ENCODE peak calls at places on chromosome 12, in seven cellular contexts. M is adrenal gland; H is heart left ventricle; D is A549; J is testis; I is psoas muscle; P is CD8-positive, alpha-beta memory T cell. R is an unnamed sample.
A peak's percentile ranks its signal among the peaks of the same experiment; 100 is the strongest.

GRCh38 chr12:132873724-132874123 is 13.7 kb downstream of the CHFR start:
- DNase-seq in I (no peak), D (no peak), J (no peak), P (no peak), M (no peak), H (no peak), R (no peak)

GRCh38 chr12:109458771-109459208 is 18.3 kb downstream of the KCTD10 start:
- DNase-seq in M (no peak), P (no peak), I (no peak), D (no peak), H (no peak), J (no peak), R (no peak)

GRCh38 chr12:78760906-78761305 is 103.7 kb upstream of the SYT1 start:
- DNase-seq in P (no peak), H (no peak), M (no peak), D (no peak), J (no peak), I (no peak), R (no peak)

GRCh38 chr12:27780612-27781408 is 774 bp upstream of the MANSC4 start:
- DNase-seq in I (peak; percentile 24), P (peak; percentile 6), M (peak; percentile 36), J (peak; percentile 87), D (peak; percentile 27), H (no peak), R (peak; percentile 33)

GRCh38 chr12:54126696-54127537 is 61.9 kb downstream of the SMUG1 start:
- DNase-seq in I (peak; percentile 76), D (no peak), P (no peak), M (peak; percentile 71), H (peak; percentile 82), J (peak; percentile 64), R (no peak)

GRCh38 chr12:126572170-126572569 is 1506.9 kb downstream of the AACS start:
- DNase-seq in I (no peak), M (no peak), D (no peak), J (no peak), H (no peak), P (no peak), R (no peak)

GRCh38 chr12:89051065-89051677 is 301.1 kb downstream of the DUSP6 start:
- DNase-seq in H (no peak), M (peak; percentile 16), P (no peak), D (peak; percentile 74), J (peak; percentile 26), I (no peak), R (peak; percentile 40)

GRCh38 chr12:54032627-54033100 is at the start of gene HOXC5:
- DNase-seq in I (peak; percentile 76), D (peak; percentile 87), H (no peak), P (peak; percentile 42), J (peak; percentile 86), M (peak; percentile 71), R (peak; percentile 43)

GRCh38 chr12:48815281-48816110 is 2.8 kb upstream of the CACNB3 start:
- DNase-seq in J (peak; percentile 86), H (peak; percentile 85), I (peak; percentile 72), M (peak; percentile 85), P (peak; percentile 8), D (peak; percentile 84), R (peak; percentile 78)

GRCh38 chr12:3172124-3173007 is 95.2 kb downstream of the TSPAN9 start:
- DNase-seq in J (no peak), D (no peak), P (no peak), I (no peak), H (no peak), M (no peak), R (no peak)

DNA sequence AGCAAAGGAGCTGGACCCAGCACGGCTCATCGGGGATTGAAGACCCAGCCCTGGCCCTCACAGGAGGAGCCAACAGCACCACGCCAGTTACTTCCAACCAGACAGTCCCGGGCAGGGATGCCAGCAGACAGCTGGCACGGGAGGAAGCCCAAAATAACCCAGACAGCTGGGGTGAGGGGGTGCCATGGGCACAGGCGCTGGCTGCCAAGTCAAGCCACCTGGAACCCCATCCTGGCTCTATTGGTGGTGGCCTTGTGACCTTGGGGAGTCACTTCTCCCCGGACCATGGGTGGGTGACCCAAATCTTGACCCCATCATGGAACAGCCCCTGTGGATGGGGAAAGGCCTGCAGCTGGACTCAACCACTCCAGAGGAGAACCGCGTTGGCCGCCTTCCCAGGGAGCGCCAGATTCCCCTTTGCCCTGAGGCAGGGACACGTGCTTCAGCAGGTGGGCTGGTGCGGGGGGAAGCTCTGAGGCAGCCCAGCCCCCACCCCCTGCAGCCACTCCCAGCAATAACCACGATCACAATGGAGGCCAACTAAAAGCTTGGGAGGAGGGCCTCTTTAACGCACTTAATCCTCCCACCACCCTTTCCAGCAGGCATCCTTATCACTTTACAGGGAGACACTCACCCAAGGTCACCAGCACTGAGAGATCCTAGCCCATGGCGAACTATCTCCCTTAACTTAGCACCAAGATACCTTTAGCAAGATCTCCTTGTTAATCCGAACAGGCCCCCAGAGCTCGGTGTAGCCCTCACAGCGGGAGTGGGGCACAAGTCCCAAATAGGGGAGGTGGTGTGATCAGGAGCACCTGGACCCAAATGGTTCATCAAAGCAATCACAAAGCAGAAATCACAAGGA is 4.7 kb upstream of the RHOF start:
- DNase-seq in I (peak; percentile 81), M (peak; percentile 83), D (peak; percentile 22), J (peak; percentile 80), P (no peak), H (peak; percentile 81), R (no peak)
- H3K4me1 ChIP-seq in I (peaks cover 52% of the 10 kb centered on the region), M (peaks cover 79% of the 10 kb centered on the region), D (peaks cover 67% of the 10 kb centered on the region), J (peaks cover 72% of the 10 kb centered on the region), P (peaks cover 40% of the 10 kb centered on the region), H (peaks cover 61% of the 10 kb centered on the region), R (peaks cover 43% of the 10 kb centered on the region)

GRCh38 chr12:108039794-108040193 is 89.3 kb upstream of the WSCD2 start:
- DNase-seq in M (no peak), I (no peak), D (no peak), P (no peak), J (no peak), H (no peak), R (no peak)
- H3K4me3 ChIP-seq in M (no peak overlapping the region), I (no peak overlapping the region), D (no peak overlapping the region), P (no peak overlapping the region), J (no peak overlapping the region), H (no peak overlapping the region), R (no peak overlapping the region)

GRCh38 chr12:68619541-68619940 is 8.8 kb downstream of the RAP1B start:
- DNase-seq in H (no peak), J (no peak), D (no peak), M (no peak), P (no peak), I (no peak), R (no peak)

GRCh38 chr12:68622250-68622649 is 11.6 kb downstream of the RAP1B start:
- DNase-seq in D (no peak), I (no peak), P (no peak), H (no peak), J (no peak), M (no peak), R (no peak)

GRCh38 chr12:68623059-68623458 is 12.4 kb downstream of the RAP1B start:
- DNase-seq in J (no peak), D (no peak), M (no peak), P (no peak), I (no peak), H (no peak), R (no peak)

GRCh38 chr12:68620528-68620927 is 9.8 kb downstream of the RAP1B start:
- DNase-seq in P (no peak), M (no peak), I (no peak), D (no peak), J (no peak), H (no peak), R (no peak)

DNA sequence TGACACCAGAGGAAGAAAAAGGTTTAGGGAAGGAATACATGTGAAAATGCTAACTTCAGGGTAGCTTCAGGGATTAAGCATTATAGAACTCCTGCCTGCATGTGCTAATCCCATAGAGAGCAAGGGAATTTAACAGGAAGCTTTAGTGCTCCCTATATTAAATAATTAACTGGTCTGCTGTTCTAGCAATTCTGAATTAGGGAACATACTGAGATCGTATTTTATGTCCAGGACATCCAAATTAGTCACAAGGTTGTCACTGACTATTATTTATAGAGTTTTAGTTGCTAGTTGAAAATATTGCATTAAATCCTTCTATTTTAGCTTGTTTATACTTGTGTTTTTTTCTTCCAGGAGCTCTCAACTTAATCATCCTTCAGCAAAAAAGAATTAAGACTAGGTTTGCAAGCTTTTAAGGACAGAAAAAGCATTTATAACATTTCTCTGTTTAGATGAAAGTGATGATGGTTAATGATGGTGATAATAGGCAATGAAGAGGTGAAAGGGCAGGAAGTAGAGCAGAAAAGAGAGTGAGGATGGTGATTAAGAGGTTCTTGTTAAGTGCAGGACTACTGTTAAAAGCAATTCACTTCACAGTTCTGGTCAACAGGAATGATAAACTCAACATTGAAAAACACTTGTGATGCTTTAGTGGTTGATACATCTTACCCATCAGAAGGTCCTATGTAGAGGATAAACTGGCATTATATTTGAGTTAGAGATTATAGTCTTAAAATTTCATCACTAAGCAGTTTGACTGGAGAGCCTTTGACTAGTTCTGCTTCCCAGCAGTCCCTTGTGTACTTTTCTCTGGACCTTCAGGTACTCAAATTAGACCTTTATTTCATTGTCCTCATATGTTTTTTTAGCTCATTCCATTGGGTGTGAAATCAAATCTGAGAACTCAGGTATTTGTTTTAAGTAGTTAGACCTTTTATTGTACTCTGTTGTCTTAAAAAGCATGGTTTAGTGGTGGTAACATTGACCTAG is 10.7 kb downstream of the RAP1B start:
- DNase-seq in P (no peak), D (no peak), I (no peak), J (no peak), H (no peak), M (no peak), R (no peak)
- H3K4me1 ChIP-seq in P (peaks cover 80% of the 10 kb centered on the region), D (peaks cover 54% of the 10 kb centered on the region), I (peaks cover 82% of the 10 kb centered on the region), J (peaks cover 47% of the 10 kb centered on the region), H (peaks cover 72% of the 10 kb centered on the region), M (peaks cover 86% of the 10 kb centered on the region), R (no peaks in the 10 kb centered on the region)

GRCh38 chr12:21334771-21335325 is at the start of gene SLCO1A2:
- DNase-seq in D (no peak), I (no peak), M (no peak), J (no peak), P (no peak), H (no peak), R (no peak)
- H3K4me3 ChIP-seq in D (no peak within 1 kb of the TSS), I (no peak within 1 kb of the TSS), M (no peak within 1 kb of the TSS), J (no peak within 1 kb of the TSS), P (no peak within 1 kb of the TSS), H (no peak within 1 kb of the TSS), R (no peak within 1 kb of the TSS)

GRCh38 chr12:104439137-104439536 is 17.6 kb upstream of the CHST11 start:
- DNase-seq in D (no peak), P (no peak), J (no peak), M (no peak), I (no peak), H (no peak), R (no peak)
- H3K4me1 ChIP-seq in D (no peaks in the 10 kb centered on the region), P (no peaks in the 10 kb centered on the region), J (no peaks in the 10 kb centered on the region), M (no peaks in the 10 kb centered on the region), I (no peaks in the 10 kb centered on the region), H (no peaks in the 10 kb centered on the region), R (no peaks in the 10 kb centered on the region)

GRCh38 chr12:34290191-34290995 is 268.1 kb downstream of the ALG10 start:
- DNase-seq in D (no peak), I (no peak), M (no peak), P (no peak), H (no peak), J (no peak), R (no peak)
- H3K4me3 ChIP-seq in D (peak overlapping the region; percentile 56), I (no peak overlapping the region), M (no peak overlapping the region), P (no peak overlapping the region), H (no peak overlapping the region), J (peak overlapping the region; percentile 15), R (no peak overlapping the region)